ENCODE peak calls at places on chromosomes 3 and 15, in ten cellular contexts. L, K, R, M, E, G, V, A, C and N are unnamed samples.

GRCh38 chr3:141382571-141382970 is 14.3 kb downstream of the ZBTB38 start:
- DNase-seq in L (no peak), K (no peak), R (no peak), M (no peak), E (no peak), G (no peak), V (no peak), A (no peak), C (no peak), N (no peak)

GRCh38 chr3:11954312-11954934 is 49.8 kb upstream of the SYN2 start:
- DNase-seq in L (no peak), K (no peak), R (no peak), M (no peak), E (no peak), G (no peak), V (no peak), A (peak; percentile 4), C (no peak), N (no peak)

GRCh38 chr15:64749999-64750657 is 25.3 kb downstream of the RBPMS2 start:
- DNase-seq in L (no peak), K (no peak), R (no peak), M (no peak), E (no peak), G (no peak), V (no peak), A (no peak), C (no peak), N (no peak)

GRCh38 chr3:197458179-197458707 is 97.5 kb downstream of the BDH1 start:
- DNase-seq in L (no peak), K (no peak), R (no peak), M (no peak), E (no peak), G (no peak), V (no peak), A (no peak), C (no peak), N (no peak)

GRCh38 chr3:61936344-61936937 is 375.1 kb downstream of the PTPRG start:
- DNase-seq in L (no peak), K (peak; percentile 30), R (no peak), M (peak; percentile 19), E (no peak), G (no peak), V (no peak), A (no peak), C (no peak), N (peak; percentile 4)

GRCh38 chr3:188764609-188765008 is 407.2 kb upstream of the TPRG1 start:
- DNase-seq in L (no peak), K (no peak), R (no peak), M (no peak), E (no peak), G (no peak), V (no peak), A (no peak), C (no peak), N (no peak)

GRCh38 chr15:34059476-34059875 is 20.5 kb upstream of the AVEN start:
- DNase-seq in L (no peak), K (no peak), R (no peak), M (no peak), E (no peak), G (no peak), V (no peak), A (no peak), C (no peak), N (no peak)

GRCh38 chr3:111412656-111413055 is 129.3 kb upstream of the CD96 start:
- DNase-seq in L (no peak), K (no peak), R (no peak), M (no peak), E (no peak), G (no peak), V (no peak), A (no peak), C (no peak), N (no peak)

GRCh38 chr3:141272906-141273662 is 41.5 kb downstream of the PXYLP1 start:
- DNase-seq in L (no peak), K (no peak), R (no peak), M (no peak), E (no peak), G (no peak), V (no peak), A (no peak), C (no peak), N (no peak)

GRCh38 chr3:5376761-5377160 is 189.3 kb downstream of the EDEM1 start:
- DNase-seq in L (peak; percentile 47), K (no peak), R (no peak), M (no peak), E (no peak), G (no peak), V (no peak), A (no peak), C (no peak), N (no peak)

GRCh38 chr15:40763801-40764765 is at the start of gene GCHFR:
- DNase-seq in L (peak; percentile 60), K (no peak), R (peak; percentile 64), M (peak; percentile 89), E (peak; percentile 74), G (no peak), V (peak; percentile 81), A (peak; percentile 87), C (peak; percentile 89), N (no peak)

GRCh38 chr15:85750807-85751730 is 43.7 kb downstream of the KLHL25 start:
- DNase-seq in L (no peak), K (no peak), R (no peak), M (no peak), E (no peak), G (no peak), V (no peak), A (no peak), C (no peak), N (no peak)